ENCODE peak calls at places on chromosomes 3 and 15, in five cellular contexts. One of them, this sample, is unnamed.

GRCh38 chr15:29939404-29939803 is 117.1 kb upstream of the TJP1 start:
- DNase-seq in stimulated activated CD8-positive, alpha-beta memory T cell treated with anti-CD3 and anti-CD28 coated beads, Interleukin-7, amount 100 ng/mL, for 1 hour: no peak
- DNase-seq in progenitor cell of endocrine pancreas: no peak
- DNase-seq in activated CD8-positive, alpha-beta memory T cell treated with anti-CD3 and anti-CD28 coated beads, Interleukin-2, amount 10 ng/mL, durations not matched to agents 7 days and 5 days: no peak
- DNase-seq in stimulated activated naive CD4-positive, alpha-beta T cell: no peak
- DNase-seq in this sample: no peak

GRCh38 chr3:68352031-68352430 is 580.3 kb downstream of the TAFA4 start:
- DNase-seq in stimulated activated CD8-positive, alpha-beta memory T cell treated with anti-CD3 and anti-CD28 coated beads, Interleukin-7, amount 100 ng/mL, for 1 hour: no peak
- DNase-seq in progenitor cell of endocrine pancreas: no peak
- DNase-seq in activated CD8-positive, alpha-beta memory T cell treated with anti-CD3 and anti-CD28 coated beads, Interleukin-2, amount 10 ng/mL, durations not matched to agents 7 days and 5 days: no peak
- DNase-seq in stimulated activated naive CD4-positive, alpha-beta T cell: no peak
- DNase-seq in this sample: no peak

GRCh38 chr15:39623550-39623931 is 42.7 kb downstream of the THBS1 start:
- DNase-seq in stimulated activated CD8-positive, alpha-beta memory T cell treated with anti-CD3 and anti-CD28 coated beads, Interleukin-7, amount 100 ng/mL, for 1 hour: no peak
- DNase-seq in progenitor cell of endocrine pancreas: no peak
- DNase-seq in activated CD8-positive, alpha-beta memory T cell treated with anti-CD3 and anti-CD28 coated beads, Interleukin-2, amount 10 ng/mL, durations not matched to agents 7 days and 5 days: peak
- DNase-seq in stimulated activated naive CD4-positive, alpha-beta T cell: no peak
- DNase-seq in this sample: no peak

GRCh38 chr3:76177650-76178049 is 392.3 kb upstream of the ZNF717 start:
- DNase-seq in stimulated activated CD8-positive, alpha-beta memory T cell treated with anti-CD3 and anti-CD28 coated beads, Interleukin-7, amount 100 ng/mL, for 1 hour: no peak
- DNase-seq in progenitor cell of endocrine pancreas: no peak
- DNase-seq in activated CD8-positive, alpha-beta memory T cell treated with anti-CD3 and anti-CD28 coated beads, Interleukin-2, amount 10 ng/mL, durations not matched to agents 7 days and 5 days: no peak
- DNase-seq in stimulated activated naive CD4-positive, alpha-beta T cell: no peak
- DNase-seq in this sample: no peak

GRCh38 chr3:146702237-146702636 is 97.1 kb upstream of the PLSCR5 start:
- DNase-seq in stimulated activated CD8-positive, alpha-beta memory T cell treated with anti-CD3 and anti-CD28 coated beads, Interleukin-7, amount 100 ng/mL, for 1 hour: no peak
- DNase-seq in progenitor cell of endocrine pancreas: no peak
- DNase-seq in activated CD8-positive, alpha-beta memory T cell treated with anti-CD3 and anti-CD28 coated beads, Interleukin-2, amount 10 ng/mL, durations not matched to agents 7 days and 5 days: no peak
- DNase-seq in stimulated activated naive CD4-positive, alpha-beta T cell: no peak
- DNase-seq in this sample: no peak

GRCh38 chr3:113662824-113663223 is 33.6 kb downstream of the USF3 start:
- DNase-seq in stimulated activated CD8-positive, alpha-beta memory T cell treated with anti-CD3 and anti-CD28 coated beads, Interleukin-7, amount 100 ng/mL, for 1 hour: no peak
- DNase-seq in progenitor cell of endocrine pancreas: no peak
- DNase-seq in activated CD8-positive, alpha-beta memory T cell treated with anti-CD3 and anti-CD28 coated beads, Interleukin-2, amount 10 ng/mL, durations not matched to agents 7 days and 5 days: no peak
- DNase-seq in stimulated activated naive CD4-positive, alpha-beta T cell: no peak
- DNase-seq in this sample: no peak

GRCh38 chr3:119945286-119945685 is 149.0 kb downstream of the GSK3B start:
- DNase-seq in stimulated activated CD8-positive, alpha-beta memory T cell treated with anti-CD3 and anti-CD28 coated beads, Interleukin-7, amount 100 ng/mL, for 1 hour: no peak
- DNase-seq in progenitor cell of endocrine pancreas: no peak
- DNase-seq in activated CD8-positive, alpha-beta memory T cell treated with anti-CD3 and anti-CD28 coated beads, Interleukin-2, amount 10 ng/mL, durations not matched to agents 7 days and 5 days: no peak
- DNase-seq in stimulated activated naive CD4-positive, alpha-beta T cell: no peak
- DNase-seq in this sample: no peak

GRCh38 chr15:48891229-48891765 is 13.4 kb downstream of the EID1 start:
- DNase-seq in stimulated activated CD8-positive, alpha-beta memory T cell treated with anti-CD3 and anti-CD28 coated beads, Interleukin-7, amount 100 ng/mL, for 1 hour: no peak
- DNase-seq in progenitor cell of endocrine pancreas: no peak
- DNase-seq in activated CD8-positive, alpha-beta memory T cell treated with anti-CD3 and anti-CD28 coated beads, Interleukin-2, amount 10 ng/mL, durations not matched to agents 7 days and 5 days: no peak
- DNase-seq in stimulated activated naive CD4-positive, alpha-beta T cell: no peak
- DNase-seq in this sample: no peak

GRCh38 chr3:87167634-87168456 is 59.3 kb upstream of the CHMP2B start:
- DNase-seq in stimulated activated CD8-positive, alpha-beta memory T cell treated with anti-CD3 and anti-CD28 coated beads, Interleukin-7, amount 100 ng/mL, for 1 hour: no peak
- DNase-seq in progenitor cell of endocrine pancreas: no peak
- DNase-seq in activated CD8-positive, alpha-beta memory T cell treated with anti-CD3 and anti-CD28 coated beads, Interleukin-2, amount 10 ng/mL, durations not matched to agents 7 days and 5 days: peak
- DNase-seq in stimulated activated naive CD4-positive, alpha-beta T cell: no peak
- DNase-seq in this sample: no peak

GRCh38 chr3:45547764-45548683 is 46.5 kb upstream of the LIMD1 start:
- DNase-seq in stimulated activated CD8-positive, alpha-beta memory T cell treated with anti-CD3 and anti-CD28 coated beads, Interleukin-7, amount 100 ng/mL, for 1 hour: no peak
- DNase-seq in progenitor cell of endocrine pancreas: no peak
- DNase-seq in activated CD8-positive, alpha-beta memory T cell treated with anti-CD3 and anti-CD28 coated beads, Interleukin-2, amount 10 ng/mL, durations not matched to agents 7 days and 5 days: no peak
- DNase-seq in stimulated activated naive CD4-positive, alpha-beta T cell: no peak
- DNase-seq in this sample: no peak

GRCh38 chr3:122984650-122985049 is 42.9 kb downstream of the SEMA5B start:
- DNase-seq in stimulated activated CD8-positive, alpha-beta memory T cell treated with anti-CD3 and anti-CD28 coated beads, Interleukin-7, amount 100 ng/mL, for 1 hour: no peak
- DNase-seq in progenitor cell of endocrine pancreas: no peak
- DNase-seq in activated CD8-positive, alpha-beta memory T cell treated with anti-CD3 and anti-CD28 coated beads, Interleukin-2, amount 10 ng/mL, durations not matched to agents 7 days and 5 days: no peak
- DNase-seq in stimulated activated naive CD4-positive, alpha-beta T cell: no peak
- DNase-seq in this sample: no peak

GRCh38 chr3:196694202-196694638 is 17.8 kb downstream of the CEP19 start:
- DNase-seq in stimulated activated CD8-positive, alpha-beta memory T cell treated with anti-CD3 and anti-CD28 coated beads, Interleukin-7, amount 100 ng/mL, for 1 hour: peak
- DNase-seq in progenitor cell of endocrine pancreas: no peak
- DNase-seq in activated CD8-positive, alpha-beta memory T cell treated with anti-CD3 and anti-CD28 coated beads, Interleukin-2, amount 10 ng/mL, durations not matched to agents 7 days and 5 days: peak
- DNase-seq in stimulated activated naive CD4-positive, alpha-beta T cell: no peak
- DNase-seq in this sample: no peak

GRCh38 chr3:116432795-116433194 is 12.5 kb downstream of the LSAMP start:
- DNase-seq in stimulated activated CD8-positive, alpha-beta memory T cell treated with anti-CD3 and anti-CD28 coated beads, Interleukin-7, amount 100 ng/mL, for 1 hour: no peak
- DNase-seq in progenitor cell of endocrine pancreas: no peak
- DNase-seq in activated CD8-positive, alpha-beta memory T cell treated with anti-CD3 and anti-CD28 coated beads, Interleukin-2, amount 10 ng/mL, durations not matched to agents 7 days and 5 days: no peak
- DNase-seq in stimulated activated naive CD4-positive, alpha-beta T cell: no peak
- DNase-seq in this sample: no peak

GRCh38 chr3:185225523-185225922 is 28.3 kb downstream of the EHHADH start:
- DNase-seq in stimulated activated CD8-positive, alpha-beta memory T cell treated with anti-CD3 and anti-CD28 coated beads, Interleukin-7, amount 100 ng/mL, for 1 hour: no peak
- DNase-seq in progenitor cell of endocrine pancreas: no peak
- DNase-seq in activated CD8-positive, alpha-beta memory T cell treated with anti-CD3 and anti-CD28 coated beads, Interleukin-2, amount 10 ng/mL, durations not matched to agents 7 days and 5 days: no peak
- DNase-seq in stimulated activated naive CD4-positive, alpha-beta T cell: no peak
- DNase-seq in this sample: no peak

GRCh38 chr15:39517122-39517855 is 63.6 kb upstream of the THBS1 start:
- DNase-seq in stimulated activated CD8-positive, alpha-beta memory T cell treated with anti-CD3 and anti-CD28 coated beads, Interleukin-7, amount 100 ng/mL, for 1 hour: no peak
- DNase-seq in progenitor cell of endocrine pancreas: no peak
- DNase-seq in activated CD8-positive, alpha-beta memory T cell treated with anti-CD3 and anti-CD28 coated beads, Interleukin-2, amount 10 ng/mL, durations not matched to agents 7 days and 5 days: no peak
- DNase-seq in stimulated activated naive CD4-positive, alpha-beta T cell: no peak
- DNase-seq in this sample: no peak

GRCh38 chr15:74906193-74906449 is 530 bp downstream of the FAM219B start:
- DNase-seq in stimulated activated CD8-positive, alpha-beta memory T cell treated with anti-CD3 and anti-CD28 coated beads, Interleukin-7, amount 100 ng/mL, for 1 hour: no peak
- DNase-seq in progenitor cell of endocrine pancreas: no peak
- DNase-seq in activated CD8-positive, alpha-beta memory T cell treated with anti-CD3 and anti-CD28 coated beads, Interleukin-2, amount 10 ng/mL, durations not matched to agents 7 days and 5 days: peak
- DNase-seq in stimulated activated naive CD4-positive, alpha-beta T cell: peak
- DNase-seq in this sample: no peak

GRCh38 chr15:84924074-84924700 is 39.7 kb downstream of the SLC28A1 start:
- DNase-seq in stimulated activated CD8-positive, alpha-beta memory T cell treated with anti-CD3 and anti-CD28 coated beads, Interleukin-7, amount 100 ng/mL, for 1 hour: no peak
- DNase-seq in progenitor cell of endocrine pancreas: no peak
- DNase-seq in activated CD8-positive, alpha-beta memory T cell treated with anti-CD3 and anti-CD28 coated beads, Interleukin-2, amount 10 ng/mL, durations not matched to agents 7 days and 5 days: no peak
- DNase-seq in stimulated activated naive CD4-positive, alpha-beta T cell: no peak
- DNase-seq in this sample: no peak

GRCh38 chr3:9615003-9615628 is 34.2 kb upstream of the MTMR14 start:
- DNase-seq in stimulated activated CD8-positive, alpha-beta memory T cell treated with anti-CD3 and anti-CD28 coated beads, Interleukin-7, amount 100 ng/mL, for 1 hour: no peak
- DNase-seq in progenitor cell of endocrine pancreas: no peak
- DNase-seq in activated CD8-positive, alpha-beta memory T cell treated with anti-CD3 and anti-CD28 coated beads, Interleukin-2, amount 10 ng/mL, durations not matched to agents 7 days and 5 days: no peak
- DNase-seq in stimulated activated naive CD4-positive, alpha-beta T cell: no peak
- DNase-seq in this sample: no peak

GRCh38 chr15:78220713-78221112 is 13.7 kb downstream of the ACSBG1 start:
- DNase-seq in stimulated activated CD8-positive, alpha-beta memory T cell treated with anti-CD3 and anti-CD28 coated beads, Interleukin-7, amount 100 ng/mL, for 1 hour: no peak
- DNase-seq in progenitor cell of endocrine pancreas: no peak
- DNase-seq in activated CD8-positive, alpha-beta memory T cell treated with anti-CD3 and anti-CD28 coated beads, Interleukin-2, amount 10 ng/mL, durations not matched to agents 7 days and 5 days: no peak
- DNase-seq in stimulated activated naive CD4-positive, alpha-beta T cell: no peak
- DNase-seq in this sample: no peak

GRCh38 chr3:41274944-41275668 is 75.8 kb downstream of the CTNNB1 start:
- DNase-seq in stimulated activated CD8-positive, alpha-beta memory T cell treated with anti-CD3 and anti-CD28 coated beads, Interleukin-7, amount 100 ng/mL, for 1 hour: no peak
- DNase-seq in progenitor cell of endocrine pancreas: no peak
- DNase-seq in activated CD8-positive, alpha-beta memory T cell treated with anti-CD3 and anti-CD28 coated beads, Interleukin-2, amount 10 ng/mL, durations not matched to agents 7 days and 5 days: no peak
- DNase-seq in stimulated activated naive CD4-positive, alpha-beta T cell: no peak
- DNase-seq in this sample: peak

GRCh38 chr15:95492388-95493070 is 838.0 kb upstream of the NR2F2 start:
- DNase-seq in stimulated activated CD8-positive, alpha-beta memory T cell treated with anti-CD3 and anti-CD28 coated beads, Interleukin-7, amount 100 ng/mL, for 1 hour: no peak
- DNase-seq in progenitor cell of endocrine pancreas: no peak
- DNase-seq in activated CD8-positive, alpha-beta memory T cell treated with anti-CD3 and anti-CD28 coated beads, Interleukin-2, amount 10 ng/mL, durations not matched to agents 7 days and 5 days: no peak
- DNase-seq in stimulated activated naive CD4-positive, alpha-beta T cell: no peak
- DNase-seq in this sample: no peak

GRCh38 chr15:27244047-27244446 is 273.1 kb downstream of the GABRG3 start:
- DNase-seq in stimulated activated CD8-positive, alpha-beta memory T cell treated with anti-CD3 and anti-CD28 coated beads, Interleukin-7, amount 100 ng/mL, for 1 hour: no peak
- DNase-seq in progenitor cell of endocrine pancreas: no peak
- DNase-seq in activated CD8-positive, alpha-beta memory T cell treated with anti-CD3 and anti-CD28 coated beads, Interleukin-2, amount 10 ng/mL, durations not matched to agents 7 days and 5 days: no peak
- DNase-seq in stimulated activated naive CD4-positive, alpha-beta T cell: no peak
- DNase-seq in this sample: no peak

GRCh38 chr15:41474436-41474835 is 19.2 kb upstream of the ITPKA start:
- DNase-seq in stimulated activated CD8-positive, alpha-beta memory T cell treated with anti-CD3 and anti-CD28 coated beads, Interleukin-7, amount 100 ng/mL, for 1 hour: no peak
- DNase-seq in progenitor cell of endocrine pancreas: no peak
- DNase-seq in activated CD8-positive, alpha-beta memory T cell treated with anti-CD3 and anti-CD28 coated beads, Interleukin-2, amount 10 ng/mL, durations not matched to agents 7 days and 5 days: no peak
- DNase-seq in stimulated activated naive CD4-positive, alpha-beta T cell: no peak
- DNase-seq in this sample: no peak

GRCh38 chr3:22960326-22960984 is 242.7 kb upstream of the UBE2E2 start:
- DNase-seq in stimulated activated CD8-positive, alpha-beta memory T cell treated with anti-CD3 and anti-CD28 coated beads, Interleukin-7, amount 100 ng/mL, for 1 hour: no peak
- DNase-seq in progenitor cell of endocrine pancreas: no peak
- DNase-seq in activated CD8-positive, alpha-beta memory T cell treated with anti-CD3 and anti-CD28 coated beads, Interleukin-2, amount 10 ng/mL, durations not matched to agents 7 days and 5 days: no peak
- DNase-seq in stimulated activated naive CD4-positive, alpha-beta T cell: no peak
- DNase-seq in this sample: no peak

GRCh38 chr3:111850481-111850880 is 8.6 kb upstream of the PHLDB2 start:
- DNase-seq in stimulated activated CD8-positive, alpha-beta memory T cell treated with anti-CD3 and anti-CD28 coated beads, Interleukin-7, amount 100 ng/mL, for 1 hour: no peak
- DNase-seq in progenitor cell of endocrine pancreas: no peak
- DNase-seq in activated CD8-positive, alpha-beta memory T cell treated with anti-CD3 and anti-CD28 coated beads, Interleukin-2, amount 10 ng/mL, durations not matched to agents 7 days and 5 days: no peak
- DNase-seq in stimulated activated naive CD4-positive, alpha-beta T cell: no peak
- DNase-seq in this sample: no peak

GRCh38 chr3:62824965-62825592 is 50.1 kb downstream of the CADPS start:
- DNase-seq in stimulated activated CD8-positive, alpha-beta memory T cell treated with anti-CD3 and anti-CD28 coated beads, Interleukin-7, amount 100 ng/mL, for 1 hour: no peak
- DNase-seq in progenitor cell of endocrine pancreas: no peak
- DNase-seq in activated CD8-positive, alpha-beta memory T cell treated with anti-CD3 and anti-CD28 coated beads, Interleukin-2, amount 10 ng/mL, durations not matched to agents 7 days and 5 days: no peak
- DNase-seq in stimulated activated naive CD4-positive, alpha-beta T cell: no peak
- DNase-seq in this sample: no peak

GRCh38 chr3:122754867-122755835 is 38.5 kb downstream of the HSPBAP1 start:
- DNase-seq in stimulated activated CD8-positive, alpha-beta memory T cell treated with anti-CD3 and anti-CD28 coated beads, Interleukin-7, amount 100 ng/mL, for 1 hour: no peak
- DNase-seq in progenitor cell of endocrine pancreas: no peak
- DNase-seq in activated CD8-positive, alpha-beta memory T cell treated with anti-CD3 and anti-CD28 coated beads, Interleukin-2, amount 10 ng/mL, durations not matched to agents 7 days and 5 days: no peak
- DNase-seq in stimulated activated naive CD4-positive, alpha-beta T cell: no peak
- DNase-seq in this sample: peak

GRCh38 chr15:72175186-72176044 is 22.2 kb downstream of the GRAMD2A start:
- DNase-seq in stimulated activated CD8-positive, alpha-beta memory T cell treated with anti-CD3 and anti-CD28 coated beads, Interleukin-7, amount 100 ng/mL, for 1 hour: no peak
- DNase-seq in progenitor cell of endocrine pancreas: no peak
- DNase-seq in activated CD8-positive, alpha-beta memory T cell treated with anti-CD3 and anti-CD28 coated beads, Interleukin-2, amount 10 ng/mL, durations not matched to agents 7 days and 5 days: no peak
- DNase-seq in stimulated activated naive CD4-positive, alpha-beta T cell: no peak
- DNase-seq in this sample: no peak

GRCh38 chr3:52431459-52432223 is 13.3 kb downstream of the SEMA3G start:
- DNase-seq in stimulated activated CD8-positive, alpha-beta memory T cell treated with anti-CD3 and anti-CD28 coated beads, Interleukin-7, amount 100 ng/mL, for 1 hour: no peak
- DNase-seq in progenitor cell of endocrine pancreas: no peak
- DNase-seq in activated CD8-positive, alpha-beta memory T cell treated with anti-CD3 and anti-CD28 coated beads, Interleukin-2, amount 10 ng/mL, durations not matched to agents 7 days and 5 days: no peak
- DNase-seq in stimulated activated naive CD4-positive, alpha-beta T cell: no peak
- DNase-seq in this sample: no peak

GRCh38 chr3:87247086-87247781 is 20.1 kb downstream of the CHMP2B start:
- DNase-seq in stimulated activated CD8-positive, alpha-beta memory T cell treated with anti-CD3 and anti-CD28 coated beads, Interleukin-7, amount 100 ng/mL, for 1 hour: no peak
- DNase-seq in progenitor cell of endocrine pancreas: no peak
- DNase-seq in activated CD8-positive, alpha-beta memory T cell treated with anti-CD3 and anti-CD28 coated beads, Interleukin-2, amount 10 ng/mL, durations not matched to agents 7 days and 5 days: no peak
- DNase-seq in stimulated activated naive CD4-positive, alpha-beta T cell: no peak
- DNase-seq in this sample: no peak

GRCh38 chr15:88630798-88631463 is 7.9 kb upstream of the ISG20 start:
- DNase-seq in stimulated activated CD8-positive, alpha-beta memory T cell treated with anti-CD3 and anti-CD28 coated beads, Interleukin-7, amount 100 ng/mL, for 1 hour: no peak
- DNase-seq in progenitor cell of endocrine pancreas: no peak
- DNase-seq in activated CD8-positive, alpha-beta memory T cell treated with anti-CD3 and anti-CD28 coated beads, Interleukin-2, amount 10 ng/mL, durations not matched to agents 7 days and 5 days: no peak
- DNase-seq in stimulated activated naive CD4-positive, alpha-beta T cell: no peak
- DNase-seq in this sample: no peak

GRCh38 chr3:46675843-46676567 is 17.5 kb downstream of the ALS2CL start:
- DNase-seq in stimulated activated CD8-positive, alpha-beta memory T cell treated with anti-CD3 and anti-CD28 coated beads, Interleukin-7, amount 100 ng/mL, for 1 hour: no peak
- DNase-seq in progenitor cell of endocrine pancreas: no peak
- DNase-seq in activated CD8-positive, alpha-beta memory T cell treated with anti-CD3 and anti-CD28 coated beads, Interleukin-2, amount 10 ng/mL, durations not matched to agents 7 days and 5 days: no peak
- DNase-seq in stimulated activated naive CD4-positive, alpha-beta T cell: no peak
- DNase-seq in this sample: no peak

GRCh38 chr3:46935989-46936620 is 40.4 kb downstream of the CCDC12 start:
- DNase-seq in stimulated activated CD8-positive, alpha-beta memory T cell treated with anti-CD3 and anti-CD28 coated beads, Interleukin-7, amount 100 ng/mL, for 1 hour: no peak
- DNase-seq in progenitor cell of endocrine pancreas: no peak
- DNase-seq in activated CD8-positive, alpha-beta memory T cell treated with anti-CD3 and anti-CD28 coated beads, Interleukin-2, amount 10 ng/mL, durations not matched to agents 7 days and 5 days: no peak
- DNase-seq in stimulated activated naive CD4-positive, alpha-beta T cell: no peak
- DNase-seq in this sample: no peak

GRCh38 chr3:53194218-53195065 is 33.4 kb downstream of the PRKCD start:
- DNase-seq in stimulated activated CD8-positive, alpha-beta memory T cell treated with anti-CD3 and anti-CD28 coated beads, Interleukin-7, amount 100 ng/mL, for 1 hour: no peak
- DNase-seq in progenitor cell of endocrine pancreas: no peak
- DNase-seq in activated CD8-positive, alpha-beta memory T cell treated with anti-CD3 and anti-CD28 coated beads, Interleukin-2, amount 10 ng/mL, durations not matched to agents 7 days and 5 days: no peak
- DNase-seq in stimulated activated naive CD4-positive, alpha-beta T cell: no peak
- DNase-seq in this sample: no peak

GRCh38 chr3:186849392-186849975 is 7.0 kb downstream of the ADIPOQ start:
- DNase-seq in stimulated activated CD8-positive, alpha-beta memory T cell treated with anti-CD3 and anti-CD28 coated beads, Interleukin-7, amount 100 ng/mL, for 1 hour: no peak
- DNase-seq in progenitor cell of endocrine pancreas: no peak
- DNase-seq in activated CD8-positive, alpha-beta memory T cell treated with anti-CD3 and anti-CD28 coated beads, Interleukin-2, amount 10 ng/mL, durations not matched to agents 7 days and 5 days: no peak
- DNase-seq in stimulated activated naive CD4-positive, alpha-beta T cell: no peak
- DNase-seq in this sample: peak

GRCh38 chr3:44185396-44185915 is 56.2 kb upstream of the TOPAZ1 start:
- DNase-seq in stimulated activated CD8-positive, alpha-beta memory T cell treated with anti-CD3 and anti-CD28 coated beads, Interleukin-7, amount 100 ng/mL, for 1 hour: no peak
- DNase-seq in progenitor cell of endocrine pancreas: no peak
- DNase-seq in activated CD8-positive, alpha-beta memory T cell treated with anti-CD3 and anti-CD28 coated beads, Interleukin-2, amount 10 ng/mL, durations not matched to agents 7 days and 5 days: no peak
- DNase-seq in stimulated activated naive CD4-positive, alpha-beta T cell: no peak
- DNase-seq in this sample: no peak

GRCh38 chr3:61783993-61784718 is 222.8 kb downstream of the PTPRG start:
- DNase-seq in stimulated activated CD8-positive, alpha-beta memory T cell treated with anti-CD3 and anti-CD28 coated beads, Interleukin-7, amount 100 ng/mL, for 1 hour: no peak
- DNase-seq in progenitor cell of endocrine pancreas: no peak
- DNase-seq in activated CD8-positive, alpha-beta memory T cell treated with anti-CD3 and anti-CD28 coated beads, Interleukin-2, amount 10 ng/mL, durations not matched to agents 7 days and 5 days: no peak
- DNase-seq in stimulated activated naive CD4-positive, alpha-beta T cell: no peak
- DNase-seq in this sample: no peak